ENCODE peak calls at places on chromosome 4, in nine cellular contexts. H, J, M, Q, X, T, I, O and E are unnamed samples.

GRCh38 chr4:89110541-89110985 is 770 bp upstream of the TIGD2 start:
- DNase-seq in H (no peak), J (no peak), M (no peak), Q (peak; percentile 17), X (no peak), T (no peak), I (no peak), O (no peak), E (peak; percentile 53)

GRCh38 chr4:74287164-74287563 is 21.1 kb upstream of the EPGN start:
- DNase-seq in H (no peak), J (no peak), M (no peak), Q (no peak), X (no peak), T (no peak), I (no peak), O (no peak), E (no peak)

GRCh38 chr4:176793060-176793605 is 411 bp upstream of the VEGFC start:
- DNase-seq in H (no peak), J (no peak), M (peak; percentile 33), Q (no peak), X (no peak), T (no peak), I (no peak), O (no peak), E (no peak)

GRCh38 chr4:3416821-3417221 is 24.9 kb upstream of the HGFAC start:
- DNase-seq in H (peak; percentile 18), J (peak; percentile 68), M (no peak), Q (no peak), X (no peak), T (no peak), I (no peak), O (no peak), E (peak; percentile 71)

GRCh38 chr4:24910504-24910903 is 2.3 kb downstream of the CCDC149 start:
- DNase-seq in H (no peak), J (no peak), M (no peak), Q (no peak), X (peak; percentile 15), T (no peak), I (no peak), O (peak; percentile 83), E (peak; percentile 94)

GRCh38 chr4:188031751-188032150 is 36.2 kb downstream of the ZFP42 start:
- DNase-seq in H (no peak), J (no peak), M (no peak), Q (no peak), X (no peak), T (no peak), I (no peak), O (no peak), E (no peak)

GRCh38 chr4:184544711-184545409 is 70.5 kb upstream of the IRF2 start:
- DNase-seq in H (no peak), J (no peak), M (no peak), Q (no peak), X (no peak), T (no peak), I (no peak), O (no peak), E (no peak)

GRCh38 chr4:8500966-8501365 is 60.4 kb downstream of the TRMT44 start:
- DNase-seq in H (no peak), J (no peak), M (no peak), Q (no peak), X (no peak), T (no peak), I (no peak), O (no peak), E (peak; percentile 55)

GRCh38 chr4:95095352-95095974 is 337.7 kb downstream of the BMPR1B start:
- DNase-seq in H (no peak), J (no peak), M (no peak), Q (no peak), X (peak; percentile 62), T (no peak), I (no peak), O (peak; percentile 59), E (peak; percentile 32)

GRCh38 chr4:145703850-145704528 is 24.0 kb downstream of the C4orf51 start:
- DNase-seq in H (no peak), J (no peak), M (no peak), Q (no peak), X (no peak), T (no peak), I (no peak), O (no peak), E (no peak)
- H3K27ac ChIP-seq in H (no peak overlapping the region), J (no peak overlapping the region), M (no peak overlapping the region), Q (no peak overlapping the region), X (no peak overlapping the region), T (no peak overlapping the region), I (no peak overlapping the region), O (no peak overlapping the region), E (no peak overlapping the region)

DNA sequence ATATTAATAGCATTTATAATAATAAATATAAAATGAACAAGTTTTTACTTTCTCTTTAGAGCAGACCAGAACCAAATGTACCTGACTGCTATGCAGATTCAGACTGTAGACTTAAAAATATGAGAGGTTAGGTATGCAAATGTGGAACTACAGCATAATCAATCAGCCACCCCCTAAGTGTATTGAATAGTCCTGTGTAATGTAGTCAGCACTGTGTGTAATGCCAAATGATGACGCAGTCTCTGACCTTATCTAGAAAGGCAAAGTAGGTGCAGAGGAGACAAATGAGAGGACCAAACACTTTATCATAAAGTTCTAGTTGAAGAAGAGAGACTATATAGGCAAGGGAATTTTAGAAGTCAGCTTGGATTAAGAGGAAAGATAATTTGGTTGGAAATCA is 331.3 kb downstream of the GPAT3 start:
- DNase-seq in H (no peak), J (no peak), M (no peak), Q (no peak), X (no peak), T (no peak), I (no peak), O (peak; percentile 35), E (no peak)
- H3K4me1 ChIP-seq in H (no peaks in the 10 kb centered on the region), J (no peaks in the 10 kb centered on the region), M (no peaks in the 10 kb centered on the region), Q (no peaks in the 10 kb centered on the region), X (no peaks in the 10 kb centered on the region), T (no peaks in the 10 kb centered on the region), I (no peaks in the 10 kb centered on the region), O (peaks cover 2% of the 10 kb centered on the region), E (no peaks in the 10 kb centered on the region)

GRCh38 chr4:6619466-6620255 is 20.8 kb upstream of the MRFAP1 start:
- DNase-seq in H (no peak), J (peak; percentile 72), M (no peak), Q (no peak), X (no peak), T (no peak), I (no peak), O (no peak), E (peak; percentile 32)

GRCh38 chr4:6617246-6617645 is 23.2 kb upstream of the MRFAP1 start:
- DNase-seq in H (no peak), J (peak; percentile 5), M (no peak), Q (no peak), X (no peak), T (no peak), I (no peak), O (no peak), E (peak; percentile 37)

GRCh38 chr4:6618386-6619115 is 21.9 kb upstream of the MRFAP1 start:
- DNase-seq in H (no peak), J (peak; percentile 42), M (no peak), Q (no peak), X (no peak), T (no peak), I (no peak), O (no peak), E (peak; percentile 72)

GRCh38 chr4:6620296-6620695 is 20.2 kb upstream of the MRFAP1 start:
- DNase-seq in H (no peak), J (peak; percentile 51), M (no peak), Q (no peak), X (no peak), T (no peak), I (no peak), O (no peak), E (peak; percentile 63)

GRCh38 chr4:6619116-6619465 is 21.4 kb upstream of the MRFAP1 start:
- DNase-seq in H (no peak), J (peak; percentile 41), M (no peak), Q (no peak), X (no peak), T (no peak), I (no peak), O (no peak), E (peak; percentile 57)
- H3K4me3 ChIP-seq in H (no peak overlapping the region), J (no peak overlapping the region), M (no peak overlapping the region), Q (no peak overlapping the region), X (no peak overlapping the region), T (no peak overlapping the region), I (no peak overlapping the region), O (no peak overlapping the region), E (no peak overlapping the region)

GRCh38 chr4:155005395-155006087 is 202.9 kb upstream of the NPY2R start:
- DNase-seq in H (no peak), J (no peak), M (no peak), Q (no peak), X (peak; percentile 82), T (no peak), I (no peak), O (peak; percentile 36), E (peak; percentile 85)
- H3K27ac ChIP-seq in H (no peak overlapping the region), J (no peak overlapping the region), M (no peak overlapping the region), Q (no peak overlapping the region), X (no peak overlapping the region), T (no peak overlapping the region), I (no peak overlapping the region), O (no peak overlapping the region), E (peak overlapping the region; percentile 73)

GRCh38 chr4:10093801-10094552 is 22.6 kb downstream of the WDR1 start:
- DNase-seq in H (no peak), J (no peak), M (no peak), Q (peak; percentile 10), X (peak; percentile 98), T (no peak), I (no peak), O (peak; percentile 89), E (peak; percentile 97)
- H3K4me1 ChIP-seq in H (peaks cover 15% of the 10 kb centered on the region), J (peaks cover 3% of the 10 kb centered on the region), M (peaks cover 68% of the 10 kb centered on the region), Q (peaks cover 95% of the 10 kb centered on the region), X (peaks cover 56% of the 10 kb centered on the region), T (peaks cover 75% of the 10 kb centered on the region), I (peaks cover 20% of the 10 kb centered on the region), O (peaks cover 57% of the 10 kb centered on the region), E (peaks cover 68% of the 10 kb centered on the region)

GRCh38 chr4:150094676-150095075 is 16.4 kb downstream of the DCLK2 start:
- DNase-seq in H (no peak), J (no peak), M (no peak), Q (no peak), X (no peak), T (no peak), I (no peak), O (no peak), E (no peak)

GRCh38 chr4:150096625-150097024 is 18.4 kb downstream of the DCLK2 start:
- DNase-seq in H (no peak), J (no peak), M (no peak), Q (no peak), X (no peak), T (no peak), I (no peak), O (no peak), E (no peak)

GRCh38 chr4:150098214-150098613 is 20.0 kb downstream of the DCLK2 start:
- DNase-seq in H (no peak), J (no peak), M (no peak), Q (no peak), X (peak; percentile 27), T (no peak), I (no peak), O (peak; percentile 69), E (no peak)
- H3K4me3 ChIP-seq in H (no peak overlapping the region), J (no peak overlapping the region), M (no peak overlapping the region), Q (no peak overlapping the region), X (no peak overlapping the region), T (no peak overlapping the region), I (no peak overlapping the region), O (no peak overlapping the region), E (no peak overlapping the region)

DNA sequence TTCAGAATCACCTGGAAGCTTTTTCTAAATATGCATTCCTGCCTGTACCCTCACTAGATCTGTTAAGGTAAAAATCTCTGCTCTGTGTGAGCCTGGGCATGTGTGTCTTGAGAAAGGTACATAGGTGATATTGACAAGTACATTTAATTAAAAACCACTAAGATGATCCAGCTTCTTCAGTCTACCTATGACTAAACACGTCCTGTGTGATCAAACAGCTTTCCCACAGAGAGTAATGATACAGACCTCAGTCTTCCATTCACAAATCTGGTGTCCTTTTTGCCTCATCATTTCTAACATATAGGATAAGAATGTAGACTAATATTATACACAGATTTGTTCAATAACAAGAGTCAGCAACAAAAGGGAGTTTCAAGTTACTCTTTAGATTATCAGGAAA is 42.6 kb downstream of the GALNT7 start:
- DNase-seq in H (no peak), J (no peak), M (no peak), Q (no peak), X (no peak), T (no peak), I (no peak), O (no peak), E (no peak)
- H3K27ac ChIP-seq in H (no peak overlapping the region), J (no peak overlapping the region), M (no peak overlapping the region), Q (no peak overlapping the region), X (no peak overlapping the region), T (no peak overlapping the region), I (no peak overlapping the region), O (no peak overlapping the region), E (no peak overlapping the region)